ENCODE peak calls at places on chromosomes 2 and 18, in five cellular contexts. One of them, this sample, is unnamed.

GRCh38 chr2:224263571-224264043 is 138.3 kb downstream of the FAM124B start:
- DNase-seq in pancreas: no peak
- DNase-seq in activated CD4-positive, alpha-beta T cell treated with anti-CD3 and anti-CD28 coated beads, Interleukin-2, amount 50 U/mL, for 24 hours: no peak
- DNase-seq in Ammon's horn: no peak
- DNase-seq in activated T-cell treated with anti-CD3 and anti-CD28 coated beads, Interleukin-2, amount 50 U/mL, for 72 hours: no peak
- DNase-seq in this sample: no peak

GRCh38 chr18:13217466-13217961 is 1.0 kb upstream of the LDLRAD4 start:
- DNase-seq in pancreas: peak
- DNase-seq in activated CD4-positive, alpha-beta T cell treated with anti-CD3 and anti-CD28 coated beads, Interleukin-2, amount 50 U/mL, for 24 hours: peak
- DNase-seq in Ammon's horn: peak
- DNase-seq in activated T-cell treated with anti-CD3 and anti-CD28 coated beads, Interleukin-2, amount 50 U/mL, for 72 hours: peak
- DNase-seq in this sample: peak

GRCh38 chr18:40079786-40080185 is 1875.2 kb upstream of the PIK3C3 start:
- DNase-seq in pancreas: no peak
- DNase-seq in activated CD4-positive, alpha-beta T cell treated with anti-CD3 and anti-CD28 coated beads, Interleukin-2, amount 50 U/mL, for 24 hours: no peak
- DNase-seq in Ammon's horn: no peak
- DNase-seq in activated T-cell treated with anti-CD3 and anti-CD28 coated beads, Interleukin-2, amount 50 U/mL, for 72 hours: no peak
- DNase-seq in this sample: no peak

GRCh38 chr2:222311321-222311977 is 12.7 kb upstream of the PAX3 start:
- DNase-seq in pancreas: no peak
- DNase-seq in activated CD4-positive, alpha-beta T cell treated with anti-CD3 and anti-CD28 coated beads, Interleukin-2, amount 50 U/mL, for 24 hours: no peak
- DNase-seq in Ammon's horn: no peak
- DNase-seq in activated T-cell treated with anti-CD3 and anti-CD28 coated beads, Interleukin-2, amount 50 U/mL, for 72 hours: no peak
- DNase-seq in this sample: no peak

GRCh38 chr2:174546519-174547506 is 50.8 kb downstream of the WIPF1 start:
- DNase-seq in pancreas: no peak
- DNase-seq in activated CD4-positive, alpha-beta T cell treated with anti-CD3 and anti-CD28 coated beads, Interleukin-2, amount 50 U/mL, for 24 hours: peak
- DNase-seq in Ammon's horn: peak
- DNase-seq in activated T-cell treated with anti-CD3 and anti-CD28 coated beads, Interleukin-2, amount 50 U/mL, for 72 hours: peak
- DNase-seq in this sample: no peak

GRCh38 chr2:143701785-143702184 is 572.6 kb downstream of the ARHGAP15 start:
- DNase-seq in pancreas: no peak
- DNase-seq in activated CD4-positive, alpha-beta T cell treated with anti-CD3 and anti-CD28 coated beads, Interleukin-2, amount 50 U/mL, for 24 hours: no peak
- DNase-seq in Ammon's horn: no peak
- DNase-seq in activated T-cell treated with anti-CD3 and anti-CD28 coated beads, Interleukin-2, amount 50 U/mL, for 72 hours: no peak
- DNase-seq in this sample: no peak

GRCh38 chr2:72222829-72223564 is 75.3 kb upstream of the CYP26B1 start:
- DNase-seq in pancreas: no peak
- DNase-seq in activated CD4-positive, alpha-beta T cell treated with anti-CD3 and anti-CD28 coated beads, Interleukin-2, amount 50 U/mL, for 24 hours: no peak
- DNase-seq in Ammon's horn: no peak
- DNase-seq in activated T-cell treated with anti-CD3 and anti-CD28 coated beads, Interleukin-2, amount 50 U/mL, for 72 hours: no peak
- DNase-seq in this sample: no peak

GRCh38 chr2:105775809-105776559 is 31.3 kb downstream of the NCK2 start:
- DNase-seq in pancreas: no peak
- DNase-seq in activated CD4-positive, alpha-beta T cell treated with anti-CD3 and anti-CD28 coated beads, Interleukin-2, amount 50 U/mL, for 24 hours: no peak
- DNase-seq in Ammon's horn: no peak
- DNase-seq in activated T-cell treated with anti-CD3 and anti-CD28 coated beads, Interleukin-2, amount 50 U/mL, for 72 hours: no peak
- DNase-seq in this sample: peak

GRCh38 chr18:27017901-27018500 is 152.5 kb upstream of the AQP4 start:
- DNase-seq in pancreas: no peak
- DNase-seq in activated CD4-positive, alpha-beta T cell treated with anti-CD3 and anti-CD28 coated beads, Interleukin-2, amount 50 U/mL, for 24 hours: no peak
- DNase-seq in Ammon's horn: peak
- DNase-seq in activated T-cell treated with anti-CD3 and anti-CD28 coated beads, Interleukin-2, amount 50 U/mL, for 72 hours: no peak
- DNase-seq in this sample: no peak

GRCh38 chr2:238024986-238025385 is 35.8 kb upstream of the SCLY start:
- DNase-seq in pancreas: no peak
- DNase-seq in activated CD4-positive, alpha-beta T cell treated with anti-CD3 and anti-CD28 coated beads, Interleukin-2, amount 50 U/mL, for 24 hours: peak
- DNase-seq in Ammon's horn: no peak
- DNase-seq in activated T-cell treated with anti-CD3 and anti-CD28 coated beads, Interleukin-2, amount 50 U/mL, for 72 hours: peak
- DNase-seq in this sample: no peak

GRCh38 chr18:35324926-35325655 is 19.1 kb downstream of the ZNF24 start:
- DNase-seq in pancreas: no peak
- DNase-seq in activated CD4-positive, alpha-beta T cell treated with anti-CD3 and anti-CD28 coated beads, Interleukin-2, amount 50 U/mL, for 24 hours: no peak
- DNase-seq in Ammon's horn: no peak
- DNase-seq in activated T-cell treated with anti-CD3 and anti-CD28 coated beads, Interleukin-2, amount 50 U/mL, for 72 hours: no peak
- DNase-seq in this sample: no peak

GRCh38 chr2:173217106-173217840 is 137.4 kb upstream of the CDCA7 start:
- DNase-seq in pancreas: no peak
- DNase-seq in activated CD4-positive, alpha-beta T cell treated with anti-CD3 and anti-CD28 coated beads, Interleukin-2, amount 50 U/mL, for 24 hours: no peak
- DNase-seq in Ammon's horn: no peak
- DNase-seq in activated T-cell treated with anti-CD3 and anti-CD28 coated beads, Interleukin-2, amount 50 U/mL, for 72 hours: no peak
- DNase-seq in this sample: no peak

GRCh38 chr2:196200557-196200956 is 29.2 kb upstream of the STK17B start:
- DNase-seq in pancreas: no peak
- DNase-seq in activated CD4-positive, alpha-beta T cell treated with anti-CD3 and anti-CD28 coated beads, Interleukin-2, amount 50 U/mL, for 24 hours: no peak
- DNase-seq in Ammon's horn: no peak
- DNase-seq in activated T-cell treated with anti-CD3 and anti-CD28 coated beads, Interleukin-2, amount 50 U/mL, for 72 hours: peak
- DNase-seq in this sample: peak

GRCh38 chr2:159124441-159124911 is 156.0 kb downstream of the TANC1 start:
- DNase-seq in pancreas: no peak
- DNase-seq in activated CD4-positive, alpha-beta T cell treated with anti-CD3 and anti-CD28 coated beads, Interleukin-2, amount 50 U/mL, for 24 hours: no peak
- DNase-seq in Ammon's horn: no peak
- DNase-seq in activated T-cell treated with anti-CD3 and anti-CD28 coated beads, Interleukin-2, amount 50 U/mL, for 72 hours: no peak
- DNase-seq in this sample: no peak

GRCh38 chr18:69948919-69949537 is 1.4 kb upstream of the CD226 start:
- DNase-seq in pancreas: no peak
- DNase-seq in activated CD4-positive, alpha-beta T cell treated with anti-CD3 and anti-CD28 coated beads, Interleukin-2, amount 50 U/mL, for 24 hours: peak
- DNase-seq in Ammon's horn: peak
- DNase-seq in activated T-cell treated with anti-CD3 and anti-CD28 coated beads, Interleukin-2, amount 50 U/mL, for 72 hours: peak
- DNase-seq in this sample: no peak

GRCh38 chr2:105140237-105140568 is 101.3 kb upstream of the GPR45 start:
- DNase-seq in pancreas: no peak
- DNase-seq in activated CD4-positive, alpha-beta T cell treated with anti-CD3 and anti-CD28 coated beads, Interleukin-2, amount 50 U/mL, for 24 hours: no peak
- DNase-seq in Ammon's horn: no peak
- DNase-seq in activated T-cell treated with anti-CD3 and anti-CD28 coated beads, Interleukin-2, amount 50 U/mL, for 72 hours: no peak
- DNase-seq in this sample: no peak

GRCh38 chr2:68726608-68727367 is 7.8 kb upstream of the ARHGAP25 start:
- DNase-seq in pancreas: no peak
- DNase-seq in activated CD4-positive, alpha-beta T cell treated with anti-CD3 and anti-CD28 coated beads, Interleukin-2, amount 50 U/mL, for 24 hours: peak
- DNase-seq in Ammon's horn: peak
- DNase-seq in activated T-cell treated with anti-CD3 and anti-CD28 coated beads, Interleukin-2, amount 50 U/mL, for 72 hours: peak
- DNase-seq in this sample: peak

GRCh38 chr2:102939207-102939606 is 177.4 kb downstream of the TMEM182 start:
- DNase-seq in pancreas: no peak
- DNase-seq in activated CD4-positive, alpha-beta T cell treated with anti-CD3 and anti-CD28 coated beads, Interleukin-2, amount 50 U/mL, for 24 hours: no peak
- DNase-seq in Ammon's horn: no peak
- DNase-seq in activated T-cell treated with anti-CD3 and anti-CD28 coated beads, Interleukin-2, amount 50 U/mL, for 72 hours: no peak
- DNase-seq in this sample: no peak

GRCh38 chr2:179938026-179938425 is 69.1 kb downstream of the CWC22 start:
- DNase-seq in pancreas: no peak
- DNase-seq in activated CD4-positive, alpha-beta T cell treated with anti-CD3 and anti-CD28 coated beads, Interleukin-2, amount 50 U/mL, for 24 hours: no peak
- DNase-seq in Ammon's horn: no peak
- DNase-seq in activated T-cell treated with anti-CD3 and anti-CD28 coated beads, Interleukin-2, amount 50 U/mL, for 72 hours: no peak
- DNase-seq in this sample: no peak

GRCh38 chr2:6866239-6866745 is 585 bp upstream of the CMPK2 start:
- DNase-seq in pancreas: no peak
- DNase-seq in activated CD4-positive, alpha-beta T cell treated with anti-CD3 and anti-CD28 coated beads, Interleukin-2, amount 50 U/mL, for 24 hours: no peak
- DNase-seq in Ammon's horn: peak
- DNase-seq in activated T-cell treated with anti-CD3 and anti-CD28 coated beads, Interleukin-2, amount 50 U/mL, for 72 hours: peak
- DNase-seq in this sample: peak

This sample was measured in central memory CD4-positive, alpha-beta T cell.